ENCODE peak calls at places on chromosomes 1 and 21, in seven cellular contexts. Q is D721Med, C is AG04449, M is dorsolateral prefrontal cortex, O is H9, X is stomach, T is GM13977. I is an unnamed sample.

GRCh38 chr21:43369124-43369523 is 57.8 kb downstream of the SIK1 start:
- DNase-seq in Q (no peak), O (no peak), X (no peak), C (no peak), M (no peak), T (no peak), I (peak; percentile 55)

GRCh38 chr1:205612104-205612503 is 19.7 kb downstream of the ELK4 start:
- DNase-seq in M (no peak), O (no peak), C (no peak), X (no peak), T (no peak), Q (no peak), I (no peak)

GRCh38 chr1:42723511-42723910 is 16.5 kb downstream of the CLDN19 start:
- DNase-seq in C (no peak), M (no peak), Q (no peak), X (no peak), O (no peak), T (no peak), I (peak; percentile 21)

GRCh38 chr1:38786040-38786436 is 73.5 kb downstream of the RRAGC start:
- DNase-seq in C (no peak), X (no peak), M (no peak), T (no peak), O (no peak), Q (no peak), I (no peak)

GRCh38 chr1:110554871-110555801 is 36.2 kb upstream of the KCNA10 start:
- DNase-seq in T (peak; percentile 76), X (peak; percentile 53), M (peak; percentile 83), C (no peak), Q (no peak), O (peak; percentile 70), I (no peak)

GRCh38 chr1:181139631-181140051 is 51.1 kb downstream of the IER5 start:
- DNase-seq in C (no peak), M (no peak), O (no peak), X (no peak), T (no peak), Q (no peak), I (peak; percentile 87)

GRCh38 chr1:230823421-230823820 is 44.9 kb downstream of the C1orf198 start:
- DNase-seq in C (no peak), T (no peak), O (no peak), M (no peak), X (no peak), Q (no peak), I (no peak)

GRCh38 chr1:116002781-116003455 is 26.6 kb downstream of the SLC22A15 start:
- DNase-seq in O (no peak), C (no peak), T (no peak), X (peak; percentile 55), Q (no peak), M (peak; percentile 69), I (no peak)

GRCh38 chr1:181817091-181817490 is 244.4 kb downstream of the ZNF648 start:
- DNase-seq in X (no peak), T (no peak), O (no peak), C (no peak), Q (no peak), M (no peak), I (no peak)

GRCh38 chr1:56573311-56573710 is 6.1 kb downstream of the PLPP3 start:
- DNase-seq in M (no peak), X (no peak), O (no peak), C (no peak), T (no peak), Q (no peak), I (no peak)

GRCh38 chr1:47893412-47893811 is 103.8 kb downstream of the TRABD2B start:
- DNase-seq in Q (no peak), C (no peak), O (no peak), T (no peak), M (no peak), X (no peak), I (no peak)

GRCh38 chr1:16055613-16056520 is 12.3 kb downstream of the CLCNKB start:
- DNase-seq in O (peak; percentile 98), T (peak; percentile 95), C (no peak), M (peak; percentile 75), Q (peak; percentile 63), X (peak; percentile 95), I (peak; percentile 88)
- TF ChIP-seq CTCF in O (peak; percentile 90), T (peak; percentile 97), C (peak; percentile 94), M (peak; percentile 77), Q (peak; percentile 64), X (peak; percentile 95), I (peak; percentile 93)

GRCh38 chr1:166974647-166975345 is 544 bp downstream of the ILDR2 start:
- DNase-seq in M (no peak), C (no peak), X (no peak), O (no peak), Q (no peak), T (peak; percentile 43), I (no peak)

GRCh38 chr1:166978795-166979194 is 3.5 kb upstream of the ILDR2 start:
- DNase-seq in T (peak; percentile 45), M (no peak), X (no peak), C (no peak), O (no peak), Q (no peak), I (no peak)

GRCh38 chr1:166977951-166978350 is 2.6 kb upstream of the ILDR2 start:
- DNase-seq in O (no peak), Q (no peak), X (no peak), C (no peak), T (no peak), M (no peak), I (no peak)

GRCh38 chr1:166972827-166973226 is 2.5 kb downstream of the ILDR2 start:
- DNase-seq in C (no peak), Q (no peak), X (no peak), M (no peak), T (no peak), O (no peak), I (no peak)

GRCh38 chr1:166975361-166976129 is at the start of gene ILDR2:
- DNase-seq in O (peak; percentile 76), T (peak; percentile 83), C (no peak), M (peak; percentile 79), X (peak; percentile 52), Q (peak; percentile 56), I (peak; percentile 26)
- TF ChIP-seq CTCF in O (no peak), T (peak; percentile 43), C (no peak), M (peak; percentile 23), X (no peak), Q (peak; percentile 23), I (no peak)

DNA sequence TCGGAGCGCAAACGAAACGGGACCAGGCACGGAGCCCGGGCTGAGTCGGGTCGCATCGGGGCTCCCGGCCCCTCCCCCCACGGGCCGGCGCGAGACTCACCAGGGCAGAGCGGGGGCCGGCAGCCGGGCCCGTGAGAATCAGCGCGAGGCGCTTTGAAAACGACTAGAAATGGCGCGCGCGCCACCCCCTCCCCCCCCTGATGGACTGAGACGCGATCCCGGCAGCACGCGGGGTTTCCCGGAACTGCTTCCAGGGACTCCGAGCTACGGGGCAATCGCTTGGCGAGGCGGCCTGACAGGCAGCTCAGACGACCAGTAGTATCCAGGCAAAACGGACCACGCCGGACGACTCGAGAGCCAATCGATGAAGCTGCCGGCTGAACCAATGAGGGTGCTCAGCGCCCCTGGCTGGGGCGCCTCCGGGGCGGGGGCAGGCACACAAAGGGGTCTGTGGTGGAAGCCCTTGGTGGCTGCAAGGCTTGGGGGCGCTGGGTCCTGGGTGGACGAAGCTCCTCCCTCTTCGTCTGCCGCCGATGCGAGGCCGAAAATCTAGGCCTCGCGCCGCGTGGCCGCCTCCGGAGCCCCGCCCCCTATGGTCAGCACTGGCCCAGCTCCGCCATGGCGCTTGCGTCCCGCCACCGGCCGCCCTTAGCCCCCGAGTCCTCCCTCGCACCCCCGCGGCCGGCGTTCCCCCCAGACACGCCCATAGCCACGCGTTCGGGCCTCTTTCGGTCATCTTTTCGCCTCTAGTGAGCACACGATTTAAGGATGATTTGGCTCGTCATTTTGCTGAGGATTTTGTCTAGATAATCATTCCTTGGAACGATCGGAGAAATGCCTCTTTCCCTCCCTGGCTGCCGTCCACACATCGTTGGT is at the start of gene HNRNPR:
- DNase-seq in X (peak; percentile 99), M (peak; percentile 99), T (peak; percentile 99), Q (peak; percentile 44), O (peak; percentile 100), C (peak; percentile 100), I (peak; percentile 100)
- TF ChIP-seq CTCF in X (peak; percentile 23), M (peak; percentile 27), T (no peak), Q (no peak), O (no peak), C (no peak), I (no peak)

DNA sequence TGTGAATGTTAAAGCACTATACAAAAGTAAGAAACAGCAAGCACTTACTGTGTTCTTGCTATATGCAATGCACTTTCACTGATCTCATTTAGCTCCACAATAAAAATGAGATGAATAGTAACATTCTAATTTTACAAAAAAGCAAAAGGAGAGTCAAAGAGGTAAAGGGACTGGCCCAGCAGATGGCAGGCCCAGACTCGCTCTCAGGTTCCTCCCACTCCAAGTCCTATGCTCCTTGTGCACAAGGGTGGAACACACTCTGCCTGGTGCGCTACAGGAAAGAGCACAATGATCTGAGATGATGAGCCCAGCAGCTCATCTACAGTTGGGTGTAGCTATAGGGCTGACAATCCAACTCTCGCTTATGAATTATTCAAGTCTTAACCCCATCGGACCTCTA is 94.1 kb upstream of the LYST start:
- DNase-seq in C (no peak), Q (no peak), M (no peak), O (no peak), T (no peak), X (no peak), I (peak; percentile 61)
- TF ChIP-seq CTCF in C (no peak), Q (no peak), M (no peak), O (no peak), T (no peak), X (no peak), I (no peak)

I was measured in MCF 10A.